ENCODE peak calls at places on chromosomes 13 and 19, in nine cellular contexts. A is A549, G is foreskin fibroblast, M is HFF-Myc, Q is fibroblast of lung, J is uterus, S is epithelial cell of esophagus, U is neuronal stem cell, Y is coronary artery. O is an unnamed sample.
A peak's percentile ranks its signal among the peaks of the same experiment; 100 is the strongest.

GRCh38 chr13:79833972-79834371 is 353.0 kb downstream of the NDFIP2 start:
- DNase-seq in Q (no peak), M (no peak), U (no peak), A (no peak), S (no peak), J (no peak), G (peak; percentile 15), Y (no peak), O (no peak)

GRCh38 chr19:38769635-38770211 is 3.6 kb downstream of the LGALS7 start:
- DNase-seq in Y (peak; percentile 90), J (peak; percentile 83), U (no peak), Q (peak; percentile 71), G (peak; percentile 85), S (peak; percentile 87), M (no peak), A (peak; percentile 85), O (peak; percentile 16)

GRCh38 chr13:79447741-79448140 is 33.2 kb upstream of the NDFIP2 start:
- DNase-seq in U (no peak), Q (no peak), M (no peak), Y (no peak), G (no peak), S (no peak), A (no peak), J (no peak), O (no peak)

GRCh38 chr19:29084266-29084665 is 128.7 kb downstream of the UQCRFS1 start:
- DNase-seq in Q (no peak), M (no peak), J (no peak), Y (no peak), U (no peak), A (peak; percentile 57), G (peak; percentile 6), S (no peak), O (no peak)

GRCh38 chr13:68940049-68940448 is 1167.6 kb upstream of the ATXN8OS start:
- DNase-seq in A (no peak), S (no peak), J (no peak), Y (no peak), U (no peak), Q (no peak), G (no peak), M (no peak), O (no peak)

GRCh38 chr13:21478881-21479808 is 20.0 kb upstream of the ZDHHC20 start:
- DNase-seq in A (peak; percentile 71), M (peak; percentile 64), U (peak; percentile 65), Q (peak; percentile 87), S (peak; percentile 78), G (peak; percentile 85), Y (no peak), J (peak; percentile 50), O (peak; percentile 47)

GRCh38 chr19:55165952-55166529 is 372 bp downstream of the DNAAF3 start:
- DNase-seq in M (no peak), A (peak; percentile 95), U (peak; percentile 81), S (peak; percentile 90), Q (peak; percentile 78), J (peak; percentile 45), Y (no peak), G (peak; percentile 89), O (no peak)

GRCh38 chr13:26914148-26914547 is 153.6 kb upstream of the GPR12 start:
- DNase-seq in G (no peak), A (no peak), Q (no peak), J (no peak), S (no peak), U (no peak), Y (no peak), M (no peak), O (no peak)

DNA sequence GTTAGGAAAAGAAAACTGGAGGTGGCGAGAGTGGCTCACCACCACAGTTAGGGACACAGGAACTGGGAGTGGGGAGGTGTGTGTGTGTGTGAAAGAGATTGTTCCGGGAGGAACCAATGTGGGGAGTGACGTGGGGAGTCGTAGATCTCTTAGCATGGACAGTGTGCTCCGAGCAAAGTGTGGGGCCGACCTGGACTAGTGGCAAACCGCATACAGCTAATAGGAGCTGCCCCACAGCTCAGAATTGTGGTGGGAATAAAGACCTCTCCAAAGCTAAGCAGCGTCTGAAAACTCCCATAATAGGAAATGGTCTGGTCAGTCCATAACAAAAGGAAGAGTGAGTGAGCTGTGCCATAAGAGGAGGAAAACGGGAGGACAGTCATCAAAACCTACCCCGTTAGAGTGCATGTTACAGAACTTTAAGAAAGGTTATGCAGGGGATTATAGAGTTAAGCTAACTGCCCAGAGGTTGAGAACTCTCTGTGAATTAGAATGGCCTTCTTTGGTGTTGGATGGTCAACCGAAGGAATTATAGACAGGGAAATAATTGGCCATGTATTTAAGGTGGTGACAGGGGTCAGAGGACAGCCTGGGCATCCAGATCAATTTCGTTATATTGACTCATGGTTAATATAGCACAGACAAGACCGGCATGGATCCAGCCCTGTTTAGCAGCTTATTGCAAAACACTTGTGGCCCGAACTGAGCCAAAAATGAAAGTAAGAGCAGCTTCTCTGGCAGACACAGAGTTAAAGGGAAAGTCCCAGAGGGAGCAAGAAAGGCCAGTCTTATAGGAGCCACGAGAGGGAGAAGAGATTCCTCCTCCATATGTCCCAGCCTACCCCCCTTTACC is 8.9 kb upstream of the SLC15A1 start:
- DNase-seq in A (no peak), Y (no peak), U (no peak), Q (peak; percentile 85), M (no peak), J (no peak), G (peak; percentile 55), S (peak; percentile 76), O (peak; percentile 48)
- H3K4me3 ChIP-seq in A (no peak overlapping the region), Y (peak overlapping the region; percentile 38), U (no peak overlapping the region), Q (peak overlapping the region; percentile 16), M (no peak overlapping the region), J (peak overlapping the region; percentile 15), G (peak overlapping the region; percentile 12), S (peak overlapping the region; percentile 18), O (peak overlapping the region; percentile 53)

GRCh38 chr19:48965033-48965805 is at the start of gene FTL:
- DNase-seq in M (no peak), Q (peak; percentile 97), U (peak; percentile 84), Y (peak; percentile 99), S (peak; percentile 92), G (peak; percentile 99), A (peak; percentile 99), J (peak; percentile 98), O (peak; percentile 93)

GRCh38 chr19:48965806-48966540 is 864 bp downstream of the FTL start:
- DNase-seq in G (peak; percentile 85), Y (peak; percentile 92), U (peak; percentile 86), A (peak; percentile 90), J (peak; percentile 91), S (peak; percentile 89), M (no peak), Q (peak; percentile 80), O (no peak)

GRCh38 chr19:48968179-48968661 is 3.1 kb downstream of the FTL start:
- DNase-seq in M (no peak), G (peak; percentile 58), J (no peak), U (no peak), S (peak; percentile 13), Q (peak; percentile 53), A (no peak), Y (no peak), O (no peak)

GRCh38 chr19:48967346-48968178 is 2.5 kb downstream of the FTL start:
- DNase-seq in U (no peak), G (peak; percentile 86), M (no peak), S (peak; percentile 33), A (peak; percentile 92), J (no peak), Y (no peak), Q (peak; percentile 78), O (no peak)

DNA sequence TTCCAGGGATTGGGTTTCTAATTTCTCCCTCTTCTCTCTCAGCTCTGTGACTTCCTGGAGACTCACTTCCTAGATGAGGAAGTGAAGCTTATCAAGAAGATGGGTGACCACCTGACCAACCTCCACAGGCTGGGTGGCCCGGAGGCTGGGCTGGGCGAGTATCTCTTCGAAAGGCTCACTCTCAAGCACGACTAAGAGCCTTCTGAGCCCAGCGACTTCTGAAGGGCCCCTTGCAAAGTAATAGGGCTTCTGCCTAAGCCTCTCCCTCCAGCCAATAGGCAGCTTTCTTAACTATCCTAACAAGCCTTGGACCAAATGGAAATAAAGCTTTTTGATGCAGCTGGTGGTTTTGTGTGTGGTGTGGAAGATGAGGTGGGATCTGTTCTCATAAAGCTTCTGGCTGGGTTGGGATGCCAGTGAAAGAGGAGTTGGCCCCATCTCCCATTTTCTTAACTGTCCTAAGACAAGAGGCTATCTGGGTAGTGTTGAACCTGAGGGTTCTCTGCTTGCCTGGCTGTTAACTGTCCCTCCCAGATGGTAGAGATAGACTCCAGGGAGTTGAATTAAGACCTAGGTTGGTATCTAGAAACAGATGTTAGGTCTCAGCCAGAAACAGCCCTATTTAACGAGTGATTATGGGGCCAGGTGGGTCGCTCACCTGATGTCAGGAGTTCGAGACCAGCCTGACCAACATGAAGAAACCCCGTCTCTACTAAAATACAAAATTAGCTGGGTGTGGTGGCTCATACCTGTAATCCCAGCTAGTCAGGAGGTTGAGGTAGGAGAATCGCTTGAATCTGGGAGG is 1.6 kb downstream of the FTL start:
- DNase-seq in J (no peak), Q (no peak), M (no peak), Y (no peak), S (no peak), A (no peak), G (peak; percentile 38), U (no peak), O (no peak)
- H3K4me3 ChIP-seq in J (peak overlapping the region; percentile 77), Q (peak overlapping the region; percentile 64), M (peak overlapping the region; percentile 91), Y (peak overlapping the region; percentile 87), S (peak overlapping the region; percentile 86), A (peak overlapping the region; percentile 66), G (peak overlapping the region; percentile 86), U (peak overlapping the region; percentile 63), O (peak overlapping the region; percentile 100)

GRCh38 chr19:17266975-17267788 is at the start of gene BABAM1:
- DNase-seq in U (peak; percentile 97), G (peak; percentile 99), M (peak; percentile 100), Q (peak; percentile 100), Y (peak; percentile 99), J (peak; percentile 98), A (peak; percentile 98), S (peak; percentile 99), O (peak; percentile 99)

GRCh38 chr19:17266589-17266974 is 661 bp upstream of the BABAM1 start:
- DNase-seq in J (no peak), A (no peak), U (no peak), Q (no peak), S (no peak), G (no peak), M (no peak), Y (no peak), O (no peak)

GRCh38 chr19:17264641-17264979 is at the start of gene USHBP1:
- DNase-seq in A (no peak), J (peak; percentile 63), Y (no peak), S (no peak), Q (no peak), U (no peak), G (no peak), M (no peak), O (no peak)

GRCh38 chr19:17263712-17264640 is 569 bp downstream of the USHBP1 start:
- DNase-seq in U (no peak), Y (no peak), A (no peak), Q (no peak), M (no peak), J (no peak), G (no peak), S (no peak), O (no peak)

GRCh38 chr19:17266026-17266425 is 1.2 kb upstream of the BABAM1 start:
- DNase-seq in Y (no peak), Q (no peak), G (no peak), A (no peak), J (no peak), M (no peak), U (no peak), S (no peak), O (no peak)
- H3K4me3 ChIP-seq in Y (no peak overlapping the region), Q (no peak overlapping the region), G (no peak overlapping the region), A (no peak overlapping the region), J (no peak overlapping the region), M (no peak overlapping the region), U (no peak overlapping the region), S (no peak overlapping the region), O (no peak overlapping the region)

GRCh38 chr19:14367016-14367415 is 14.2 kb upstream of the ADGRE5 start:
- DNase-seq in S (no peak), G (no peak), U (no peak), A (no peak), Y (no peak), J (no peak), M (no peak), Q (no peak), O (no peak)

GRCh38 chr19:14368011-14368513 is 13.2 kb upstream of the ADGRE5 start:
- DNase-seq in Y (no peak), J (no peak), A (no peak), M (no peak), U (no peak), G (no peak), Q (no peak), S (no peak), O (no peak)

GRCh38 chr19:14371321-14371821 is 9.9 kb upstream of the ADGRE5 start:
- DNase-seq in Q (no peak), G (no peak), J (peak; percentile 91), M (no peak), Y (no peak), A (no peak), S (no peak), U (no peak), O (no peak)

GRCh38 chr19:14370169-14370998 is 10.9 kb upstream of the ADGRE5 start:
- DNase-seq in S (no peak), Q (no peak), U (no peak), Y (no peak), G (no peak), A (no peak), M (no peak), J (no peak), O (no peak)

GRCh38 chr19:14369399-14370168 is 11.7 kb upstream of the ADGRE5 start:
- DNase-seq in U (no peak), Y (no peak), S (no peak), A (no peak), M (no peak), J (peak; percentile 59), Q (peak; percentile 41), G (no peak), O (no peak)
- H3K4me3 ChIP-seq in U (no peak overlapping the region), Y (peak overlapping the region; percentile 34), S (no peak overlapping the region), A (no peak overlapping the region), M (no peak overlapping the region), J (no peak overlapping the region), Q (no peak overlapping the region), G (no peak overlapping the region), O (no peak overlapping the region)

O was measured in AG04450.